ENCODE peak calls at places on chromosomes 12 and 14, in seven cellular contexts. Q is heart right ventricle, J is transverse colon, I is tibial artery, R is lower lobe of right lung, X is A549, U is RWPE2. A is an unnamed sample.

GRCh38 chr12:49133014-49133413 is 1.8 kb upstream of the TUBA1B start:
- DNase-seq in Q (no peak), J (no peak), I (no peak), R (no peak), X (no peak), U (no peak), A (no peak)

GRCh38 chr12:16228067-16228466 is 49.4 kb downstream of the SLC15A5 start:
- DNase-seq in Q (no peak), J (no peak), I (no peak), R (no peak), X (no peak), U (no peak), A (no peak)

GRCh38 chr12:19965196-19966038 is 402.9 kb upstream of the PDE3A start:
- DNase-seq in Q (no peak), J (no peak), I (no peak), R (no peak), X (no peak), U (no peak), A (no peak)

GRCh38 chr14:90017371-90017770 is 44.4 kb upstream of the KCNK13 start:
- DNase-seq in Q (no peak), J (no peak), I (no peak), R (no peak), X (no peak), U (no peak), A (no peak)

GRCh38 chr14:76115010-76115422 is 36.7 kb upstream of the GPATCH2L start:
- DNase-seq in Q (no peak), J (no peak), I (no peak), R (no peak), X (no peak), U (no peak), A (no peak)

GRCh38 chr14:28382460-28383220 is 383.9 kb upstream of the FOXG1 start:
- DNase-seq in Q (no peak), J (no peak), I (no peak), R (no peak), X (peak), U (no peak), A (no peak)

GRCh38 chr14:57189070-57189469 is 79.6 kb downstream of the EXOC5 start:
- DNase-seq in Q (no peak), J (no peak), I (no peak), R (no peak), X (peak), U (no peak), A (no peak)

GRCh38 chr14:44778562-44778961 is 183.2 kb downstream of the KLHL28 start:
- DNase-seq in Q (no peak), J (no peak), I (no peak), R (no peak), X (no peak), U (no peak), A (peak)

GRCh38 chr12:88194868-88195267 is 52.8 kb downstream of the TMTC3 start:
- DNase-seq in Q (no peak), J (no peak), I (no peak), R (no peak), X (no peak), U (no peak), A (no peak)

GRCh38 chr12:127401536-127401935 is 865.4 kb upstream of the TMEM132C start:
- DNase-seq in Q (no peak), J (no peak), I (no peak), R (no peak), X (no peak), U (no peak), A (no peak)

GRCh38 chr12:1978078-1978477 is 26.2 kb downstream of the DCP1B start:
- DNase-seq in Q (no peak), J (no peak), I (no peak), R (no peak), X (no peak), U (no peak), A (no peak)

GRCh38 chr14:91841065-91841464 is 26.3 kb downstream of the TC2N start:
- DNase-seq in Q (no peak), J (no peak), I (no peak), R (no peak), X (no peak), U (no peak), A (no peak)

GRCh38 chr14:78022059-78022458 is 148.1 kb upstream of the NRXN3 start:
- DNase-seq in Q (peak), J (peak), I (no peak), R (peak), X (peak), U (no peak), A (no peak)

GRCh38 chr14:71586131-71586893 is 345.9 kb upstream of the RGS6 start:
- DNase-seq in Q (no peak), J (no peak), I (peak), R (no peak), X (no peak), U (no peak), A (no peak)

GRCh38 chr12:104190151-104190550 is 25.4 kb upstream of the TXNRD1 start:
- DNase-seq in Q (no peak), J (no peak), I (no peak), R (no peak), X (no peak), U (no peak), A (no peak)

GRCh38 chr14:100230361-100230760 is 8.6 kb upstream of the YY1 start:
- DNase-seq in Q (no peak), J (no peak), I (no peak), R (no peak), X (no peak), U (no peak), A (no peak)

GRCh38 chr14:80491131-80491530 is 279.8 kb upstream of the DIO2 start:
- DNase-seq in Q (peak), J (peak), I (peak), R (no peak), X (no peak), U (no peak), A (no peak)

DNA sequence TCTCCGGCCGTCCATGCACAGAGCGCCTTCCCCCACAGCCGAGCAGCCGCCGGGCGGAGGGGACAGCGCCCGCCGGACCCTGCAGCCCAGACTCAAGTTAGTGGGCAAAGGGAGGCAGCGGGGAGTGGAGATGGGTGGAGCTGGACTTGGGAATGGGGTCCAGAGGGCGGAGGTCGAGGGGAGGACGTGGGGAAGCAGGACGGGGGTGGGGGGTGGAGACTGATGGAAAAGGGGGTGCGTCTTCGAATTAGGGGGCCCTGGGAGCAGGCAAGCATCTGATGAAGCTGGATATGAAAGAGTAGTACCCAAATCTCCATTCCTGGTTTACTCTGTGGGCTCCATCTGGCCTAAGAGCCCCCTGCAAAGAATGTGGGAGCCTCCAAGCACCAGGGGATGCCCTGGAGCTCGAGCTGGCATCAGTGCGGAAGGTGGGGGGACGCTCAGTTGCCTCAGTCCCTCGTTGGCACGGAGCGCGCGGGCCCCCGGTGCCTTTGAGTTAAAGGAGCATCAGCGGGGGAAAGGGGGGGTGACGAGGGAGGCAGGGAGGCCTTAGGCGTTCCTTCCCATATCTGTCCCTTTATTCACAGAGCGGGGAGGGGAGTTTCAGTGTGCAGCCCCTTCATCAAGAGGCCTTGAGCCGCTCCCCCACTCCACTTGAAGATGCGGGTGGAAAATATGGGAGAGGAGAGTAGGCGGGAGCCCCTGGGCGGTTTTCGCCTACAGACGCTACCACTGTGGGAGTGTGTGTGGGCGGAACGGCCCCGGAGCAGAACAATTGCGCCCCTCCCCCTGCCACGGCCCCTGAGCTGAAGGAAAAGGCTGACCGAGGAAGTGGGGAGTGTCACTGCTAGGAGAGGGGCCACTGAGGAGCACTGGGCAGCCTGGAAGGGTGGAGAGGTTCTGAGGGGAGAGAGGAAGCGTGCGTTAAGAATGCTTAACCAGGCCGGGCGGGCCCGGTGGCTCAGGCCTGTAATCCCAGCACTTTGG is 638 bp downstream of the NAB2 start:
- DNase-seq in Q (peak), J (peak), I (peak), R (peak), X (no peak), U (no peak), A (no peak)
- H3K27ac ChIP-seq in Q (peak), J (peak), I (peak), R (peak), X (peak), U (peak), A (peak)

GRCh38 chr12:55818886-55819285 is 1.0 kb downstream of the ORMDL2 start:
- DNase-seq in Q (no peak), J (no peak), I (no peak), R (no peak), X (no peak), U (no peak), A (peak)

GRCh38 chr12:55824726-55825125 is 4.7 kb downstream of the DNAJC14 start:
- DNase-seq in Q (no peak), J (no peak), I (no peak), R (no peak), X (no peak), U (no peak), A (no peak)

GRCh38 chr12:55823419-55823818 is 5.6 kb downstream of the ORMDL2 start:
- DNase-seq in Q (no peak), J (no peak), I (no peak), R (no peak), X (no peak), U (no peak), A (no peak)

GRCh38 chr12:55820679-55821078 is 2.8 kb downstream of the ORMDL2 start:
- DNase-seq in Q (no peak), J (no peak), I (no peak), R (no peak), X (peak), U (no peak), A (no peak)

GRCh38 chr12:55822228-55822627 is 4.4 kb downstream of the ORMDL2 start:
- DNase-seq in Q (no peak), J (no peak), I (no peak), R (no peak), X (peak), U (no peak), A (no peak)
- TF ChIP-seq CTCF in Q (no peak), J (no peak), I (no peak), R (no peak), X (peak), U (peak), A (peak)

DNA sequence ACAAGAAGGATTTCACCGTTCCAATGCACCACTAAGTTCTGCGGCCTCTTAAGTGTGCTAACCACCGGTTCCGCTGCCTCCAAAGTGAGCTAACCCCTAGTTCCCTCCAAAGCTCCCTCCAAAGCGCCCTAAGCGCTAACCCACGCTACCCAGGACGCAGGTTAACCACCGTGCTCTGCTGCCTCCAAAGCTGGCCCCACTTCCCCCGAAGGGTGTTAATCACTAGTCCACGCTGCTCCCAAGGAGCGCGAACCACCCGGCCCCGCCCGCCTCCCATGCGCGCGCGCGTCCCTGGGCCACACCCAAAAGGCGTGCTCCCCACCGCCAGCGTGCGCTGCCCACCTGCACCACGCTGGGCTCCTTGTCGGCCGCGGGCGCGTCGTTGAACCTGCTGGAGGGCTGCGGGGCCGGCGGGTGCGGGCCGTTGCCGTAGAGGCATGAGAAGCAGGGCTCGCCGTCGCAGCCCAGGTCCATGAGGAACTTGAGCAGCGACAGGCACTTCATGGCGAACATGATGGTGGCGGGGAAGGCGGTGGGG is 11.7 kb downstream of the FAM181A start:
- DNase-seq in Q (no peak), J (no peak), I (no peak), R (no peak), X (no peak), U (no peak), A (no peak)
- H3K4me3 ChIP-seq in Q (no peak), J (peak), I (peak), R (peak), X (peak), U (peak), A (no peak)

GRCh38 chr12:12974211-12974610 is 22.2 kb upstream of the GPRC5D start:
- DNase-seq in Q (no peak), J (no peak), I (no peak), R (no peak), X (no peak), U (no peak), A (no peak)

GRCh38 chr12:12979151-12979550 is 20.9 kb downstream of the HEBP1 start:
- DNase-seq in Q (no peak), J (no peak), I (no peak), R (no peak), X (no peak), U (no peak), A (no peak)

GRCh38 chr12:12975322-12976077 is 23.5 kb upstream of the GPRC5D start:
- DNase-seq in Q (no peak), J (peak), I (peak), R (no peak), X (peak), U (no peak), A (no peak)

GRCh38 chr12:12977231-12977630 is 22.8 kb downstream of the HEBP1 start:
- DNase-seq in Q (no peak), J (no peak), I (no peak), R (no peak), X (no peak), U (no peak), A (no peak)

DNA sequence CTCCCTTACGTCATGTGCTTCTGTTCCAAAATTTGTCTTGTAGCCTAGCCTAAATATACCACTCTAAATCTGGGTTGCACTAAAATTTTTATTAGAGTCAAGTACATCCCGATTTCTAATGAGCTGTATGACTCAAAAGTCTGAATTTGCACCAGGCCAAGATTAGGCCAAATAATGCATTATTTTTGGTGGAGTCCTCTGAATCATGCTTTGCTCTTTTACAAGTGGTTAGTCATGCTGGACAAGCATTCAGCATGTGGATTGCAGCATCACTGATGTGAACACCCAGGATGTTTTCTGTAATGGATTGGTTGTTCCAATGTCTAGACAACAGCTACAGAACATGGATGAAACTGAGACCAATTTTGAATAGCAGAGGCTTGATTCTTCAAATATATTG is 23.7 kb downstream of the HEBP1 start:
- DNase-seq in Q (no peak), J (no peak), I (no peak), R (no peak), X (peak), U (no peak), A (peak)
- H3K27ac ChIP-seq in Q (no peak), J (peak), I (peak), R (peak), X (peak), U (peak), A (peak)

DNA sequence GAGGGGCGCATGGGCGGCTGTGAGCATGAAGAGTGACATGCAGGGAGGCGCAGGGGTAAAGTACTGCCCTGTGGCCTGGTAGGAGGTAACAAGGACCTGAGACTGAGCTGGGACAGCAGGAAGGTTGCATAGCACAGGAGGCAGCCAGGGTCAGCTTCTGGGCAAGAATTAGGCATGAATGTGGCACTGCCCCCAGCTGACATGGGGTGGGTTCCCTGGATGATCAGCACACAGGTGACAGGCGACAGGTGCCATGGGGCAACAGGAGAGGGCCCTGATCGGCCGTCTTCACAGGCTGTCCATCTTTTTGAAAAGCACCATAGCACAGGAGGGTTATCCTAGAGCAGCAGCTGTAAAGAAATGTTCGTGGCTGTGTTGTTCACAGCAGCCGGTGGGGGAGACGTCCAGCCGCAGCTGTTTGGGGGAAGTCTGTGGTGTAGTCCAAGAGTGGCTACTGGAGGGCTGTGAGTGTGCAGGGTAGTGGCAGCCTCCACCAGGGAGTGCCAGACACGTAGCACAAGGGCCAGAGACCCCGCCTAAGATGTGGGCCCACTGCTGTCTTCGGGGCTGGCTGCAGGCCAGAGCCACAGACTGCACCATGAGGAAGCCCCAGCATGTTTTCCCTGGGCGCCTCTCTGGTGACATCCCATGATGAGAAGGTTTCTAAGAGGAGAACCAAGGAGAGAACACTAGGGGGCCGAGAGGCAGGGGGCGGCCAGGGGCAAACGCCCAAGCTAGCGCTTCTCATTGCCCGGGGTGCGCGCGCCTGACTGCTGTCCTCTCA is 8.4 kb downstream of the CLBA1 start:
- DNase-seq in Q (no peak), J (no peak), I (no peak), R (no peak), X (no peak), U (peak), A (no peak)
- TF ChIP-seq CTCF in Q (no peak), J (no peak), I (no peak), R (no peak), X (no peak), U (no peak), A (no peak)

GRCh38 chr12:112977641-112978040 is 678 bp upstream of the OAS2 start:
- DNase-seq in Q (no peak), J (no peak), I (no peak), R (no peak), X (no peak), U (no peak), A (no peak)
- H3K4me3 ChIP-seq in Q (peak), J (peak), I (peak), R (peak), X (no peak), U (no peak), A (no peak)

GRCh38 chr12:91662021-91662420 is 479.4 kb upstream of the DCN start:
- DNase-seq in Q (no peak), J (no peak), I (no peak), R (no peak), X (no peak), U (no peak), A (no peak)
- H3K27ac ChIP-seq in Q (no peak), J (no peak), I (no peak), R (no peak), X (no peak), U (no peak), A (no peak)

DNA sequence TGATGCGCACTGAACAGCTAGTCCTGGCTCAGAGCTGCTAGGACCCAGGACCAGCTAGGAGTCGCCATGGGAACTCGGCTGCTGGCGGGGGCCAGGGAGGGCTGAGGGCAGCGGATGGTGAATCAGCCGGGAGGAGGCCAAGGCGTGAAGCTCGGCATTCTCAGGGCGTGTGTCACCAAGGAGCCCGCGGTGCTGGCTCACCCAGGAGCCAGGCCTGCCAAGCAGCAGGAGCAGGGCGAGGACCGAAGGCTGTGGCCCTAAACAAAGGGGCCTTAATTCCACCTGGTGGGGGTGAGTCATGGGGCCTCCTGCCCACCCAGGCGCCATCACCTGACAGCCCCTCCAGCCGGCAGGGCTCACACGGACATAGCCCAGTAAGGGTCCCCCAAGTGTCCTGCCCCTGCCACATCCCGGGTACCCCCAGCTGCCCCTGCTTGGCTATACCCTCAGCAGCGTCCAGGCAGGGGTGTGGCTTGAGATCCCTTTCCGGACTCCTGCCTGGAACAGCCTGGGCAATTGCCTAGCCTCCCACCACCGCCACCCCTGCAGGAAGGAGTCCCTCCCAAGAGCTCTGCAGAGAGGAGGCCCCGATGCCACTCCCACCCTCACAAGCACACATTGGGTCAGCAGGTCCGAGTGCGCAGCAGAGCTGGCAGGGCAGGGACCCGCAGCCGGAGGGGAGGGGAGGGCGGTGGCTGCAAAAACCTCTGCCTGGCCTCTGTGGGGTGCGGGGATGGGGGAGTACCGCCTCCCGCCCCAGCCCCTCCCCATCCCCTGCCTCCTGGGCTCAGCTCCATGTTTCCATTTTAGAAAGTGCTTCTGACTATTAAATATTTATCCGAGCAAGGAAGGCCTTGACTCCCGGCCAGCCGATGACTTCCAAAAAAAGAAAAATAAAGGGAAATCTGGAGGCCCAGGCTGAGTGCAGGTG is 4.7 kb downstream of the AHNAK2 start:
- DNase-seq in Q (peak), J (peak), I (peak), R (peak), X (peak), U (peak), A (peak)
- TF ChIP-seq CTCF in Q (no peak), J (no peak), I (no peak), R (no peak), X (no peak), U (no peak), A (no peak)

GRCh38 chr12:52519826-52520662 is at the start of gene KRT5:
- DNase-seq in Q (no peak), J (no peak), I (no peak), R (no peak), X (no peak), U (peak), A (no peak)
- H3K4me3 ChIP-seq in Q (no peak), J (no peak), I (no peak), R (no peak), X (no peak), U (peak), A (no peak)

A was measured in AG04450.